ENCODE peak calls at places on chromosomes 3 and 15, in ten cellular contexts. One of them, this sample, is unnamed.

GRCh38 chr3:55330355-55330754 is 156.8 kb downstream of the WNT5A start:
- DNase-seq in hepatocyte: peak; percentile 80
- DNase-seq in left ventricle myocardium inferior: no peak
- DNase-seq in tibial artery: no peak
- DNase-seq in A673: peak; percentile 0
- DNase-seq in esophagus squamous epithelium: no peak
- DNase-seq in OCI-LY7: no peak
- DNase-seq in endothelial cell of umbilical vein: no peak
- DNase-seq in CD8-positive, alpha-beta memory T cell: no peak
- DNase-seq in heart left ventricle: no peak
- DNase-seq in this sample: no peak

GRCh38 chr15:43249699-43250203 is 17.0 kb downstream of the TGM5 start:
- DNase-seq in hepatocyte: no peak
- DNase-seq in left ventricle myocardium inferior: no peak
- DNase-seq in tibial artery: no peak
- DNase-seq in A673: no peak
- DNase-seq in esophagus squamous epithelium: no peak
- DNase-seq in OCI-LY7: no peak
- DNase-seq in endothelial cell of umbilical vein: no peak
- DNase-seq in CD8-positive, alpha-beta memory T cell: no peak
- DNase-seq in heart left ventricle: no peak
- DNase-seq in this sample: no peak

GRCh38 chr15:50791537-50791885 is 26.0 kb upstream of the SPPL2A start:
- DNase-seq in hepatocyte: no peak
- DNase-seq in left ventricle myocardium inferior: no peak
- DNase-seq in tibial artery: no peak
- DNase-seq in A673: no peak
- DNase-seq in esophagus squamous epithelium: no peak
- DNase-seq in OCI-LY7: no peak
- DNase-seq in endothelial cell of umbilical vein: no peak
- DNase-seq in CD8-positive, alpha-beta memory T cell: no peak
- DNase-seq in heart left ventricle: no peak
- DNase-seq in this sample: no peak

GRCh38 chr15:94203321-94203720 is 28.0 kb upstream of the MCTP2 start:
- DNase-seq in hepatocyte: no peak
- DNase-seq in left ventricle myocardium inferior: no peak
- DNase-seq in tibial artery: no peak
- DNase-seq in A673: no peak
- DNase-seq in esophagus squamous epithelium: no peak
- DNase-seq in OCI-LY7: no peak
- DNase-seq in endothelial cell of umbilical vein: no peak
- DNase-seq in CD8-positive, alpha-beta memory T cell: no peak
- DNase-seq in heart left ventricle: no peak
- DNase-seq in this sample: no peak

GRCh38 chr15:94040523-94041248 is 190.7 kb upstream of the MCTP2 start:
- DNase-seq in hepatocyte: no peak
- DNase-seq in left ventricle myocardium inferior: no peak
- DNase-seq in tibial artery: no peak
- DNase-seq in A673: no peak
- DNase-seq in esophagus squamous epithelium: no peak
- DNase-seq in OCI-LY7: no peak
- DNase-seq in endothelial cell of umbilical vein: no peak
- DNase-seq in CD8-positive, alpha-beta memory T cell: no peak
- DNase-seq in heart left ventricle: no peak
- DNase-seq in this sample: no peak

GRCh38 chr3:183224581-183224980 is 28.5 kb upstream of the B3GNT5 start:
- DNase-seq in hepatocyte: no peak
- DNase-seq in left ventricle myocardium inferior: no peak
- DNase-seq in tibial artery: no peak
- DNase-seq in A673: no peak
- DNase-seq in esophagus squamous epithelium: no peak
- DNase-seq in OCI-LY7: no peak
- DNase-seq in endothelial cell of umbilical vein: no peak
- DNase-seq in CD8-positive, alpha-beta memory T cell: no peak
- DNase-seq in heart left ventricle: no peak
- DNase-seq in this sample: no peak

GRCh38 chr3:158531334-158531733 is 39.7 kb upstream of the MLF1 start:
- DNase-seq in hepatocyte: no peak
- DNase-seq in left ventricle myocardium inferior: no peak
- DNase-seq in tibial artery: no peak
- DNase-seq in A673: no peak
- DNase-seq in esophagus squamous epithelium: no peak
- DNase-seq in OCI-LY7: no peak
- DNase-seq in endothelial cell of umbilical vein: peak; percentile 8
- DNase-seq in CD8-positive, alpha-beta memory T cell: no peak
- DNase-seq in heart left ventricle: no peak
- DNase-seq in this sample: no peak

GRCh38 chr3:16118396-16118795 is 56.1 kb upstream of the GALNT15 start:
- DNase-seq in hepatocyte: no peak
- DNase-seq in left ventricle myocardium inferior: no peak
- DNase-seq in tibial artery: no peak
- DNase-seq in A673: no peak
- DNase-seq in esophagus squamous epithelium: no peak
- DNase-seq in OCI-LY7: no peak
- DNase-seq in endothelial cell of umbilical vein: no peak
- DNase-seq in CD8-positive, alpha-beta memory T cell: no peak
- DNase-seq in heart left ventricle: no peak
- DNase-seq in this sample: no peak

GRCh38 chr3:195754906-195755305 is 34.1 kb downstream of the MUC20 start:
- DNase-seq in hepatocyte: no peak
- DNase-seq in left ventricle myocardium inferior: no peak
- DNase-seq in tibial artery: no peak
- DNase-seq in A673: no peak
- DNase-seq in esophagus squamous epithelium: no peak
- DNase-seq in OCI-LY7: no peak
- DNase-seq in endothelial cell of umbilical vein: no peak
- DNase-seq in CD8-positive, alpha-beta memory T cell: no peak
- DNase-seq in heart left ventricle: no peak
- DNase-seq in this sample: no peak

GRCh38 chr15:60096157-60096556 is 92.0 kb downstream of the FOXB1 start:
- DNase-seq in hepatocyte: no peak
- DNase-seq in left ventricle myocardium inferior: no peak
- DNase-seq in tibial artery: no peak
- DNase-seq in A673: no peak
- DNase-seq in esophagus squamous epithelium: no peak
- DNase-seq in OCI-LY7: no peak
- DNase-seq in endothelial cell of umbilical vein: no peak
- DNase-seq in CD8-positive, alpha-beta memory T cell: no peak
- DNase-seq in heart left ventricle: no peak
- DNase-seq in this sample: no peak

GRCh38 chr3:12159227-12159601 is 502 bp upstream of the TIMP4 start:
- DNase-seq in hepatocyte: peak; percentile 10
- DNase-seq in left ventricle myocardium inferior: no peak
- DNase-seq in tibial artery: no peak
- DNase-seq in A673: peak; percentile 95
- DNase-seq in esophagus squamous epithelium: no peak
- DNase-seq in OCI-LY7: no peak
- DNase-seq in endothelial cell of umbilical vein: no peak
- DNase-seq in CD8-positive, alpha-beta memory T cell: no peak
- DNase-seq in heart left ventricle: no peak
- DNase-seq in this sample: no peak

GRCh38 chr3:157436583-157437300 is at the start of gene PTX3:
- DNase-seq in hepatocyte: peak; percentile 56
- DNase-seq in left ventricle myocardium inferior: peak; percentile 21
- DNase-seq in tibial artery: peak; percentile 46
- DNase-seq in A673: peak; percentile 48
- DNase-seq in esophagus squamous epithelium: peak; percentile 6
- DNase-seq in OCI-LY7: no peak
- DNase-seq in endothelial cell of umbilical vein: peak; percentile 85
- DNase-seq in CD8-positive, alpha-beta memory T cell: no peak
- DNase-seq in heart left ventricle: peak; percentile 34
- DNase-seq in this sample: peak; percentile 1

DNA sequence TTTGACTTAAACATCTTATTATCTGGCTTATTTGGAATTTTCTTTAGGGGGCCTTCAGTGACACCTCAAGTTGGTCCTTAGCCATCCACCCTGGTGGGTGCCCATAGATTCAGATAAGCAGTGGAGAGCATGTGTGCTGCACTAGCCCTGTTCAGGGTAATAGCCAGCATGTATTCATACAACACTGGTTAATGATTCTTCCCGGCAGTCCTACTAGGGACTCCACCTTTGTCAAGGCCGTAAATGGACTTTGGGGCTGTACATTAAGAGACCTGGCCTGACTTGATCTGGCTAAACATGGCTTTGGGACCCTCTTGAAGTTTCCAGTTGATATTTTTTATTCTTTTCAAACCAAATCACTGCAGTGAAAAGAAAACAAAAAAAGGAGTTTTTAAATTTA is 125.8 kb downstream of the PTPRG start:
- DNase-seq in hepatocyte: peak; percentile 20
- DNase-seq in left ventricle myocardium inferior: no peak
- DNase-seq in tibial artery: no peak
- DNase-seq in A673: no peak
- DNase-seq in esophagus squamous epithelium: no peak
- DNase-seq in OCI-LY7: no peak
- DNase-seq in endothelial cell of umbilical vein: no peak
- DNase-seq in CD8-positive, alpha-beta memory T cell: no peak
- DNase-seq in heart left ventricle: no peak
- DNase-seq in this sample: no peak
- H3K36me3 ChIP-seq in hepatocyte: no peaks in the 10 kb centered on the region
- H3K36me3 ChIP-seq in left ventricle myocardium inferior: no peaks in the 10 kb centered on the region
- H3K36me3 ChIP-seq in tibial artery: no peaks in the 10 kb centered on the region
- H3K36me3 ChIP-seq in A673: no peaks in the 10 kb centered on the region
- H3K36me3 ChIP-seq in esophagus squamous epithelium: no peaks in the 10 kb centered on the region
- H3K36me3 ChIP-seq in OCI-LY7: no peaks in the 10 kb centered on the region
- H3K36me3 ChIP-seq in endothelial cell of umbilical vein: no peaks in the 10 kb centered on the region
- H3K36me3 ChIP-seq in CD8-positive, alpha-beta memory T cell: no peaks in the 10 kb centered on the region
- H3K36me3 ChIP-seq in heart left ventricle: no peaks in the 10 kb centered on the region
- H3K36me3 ChIP-seq in this sample: no peaks in the 10 kb centered on the region

DNA sequence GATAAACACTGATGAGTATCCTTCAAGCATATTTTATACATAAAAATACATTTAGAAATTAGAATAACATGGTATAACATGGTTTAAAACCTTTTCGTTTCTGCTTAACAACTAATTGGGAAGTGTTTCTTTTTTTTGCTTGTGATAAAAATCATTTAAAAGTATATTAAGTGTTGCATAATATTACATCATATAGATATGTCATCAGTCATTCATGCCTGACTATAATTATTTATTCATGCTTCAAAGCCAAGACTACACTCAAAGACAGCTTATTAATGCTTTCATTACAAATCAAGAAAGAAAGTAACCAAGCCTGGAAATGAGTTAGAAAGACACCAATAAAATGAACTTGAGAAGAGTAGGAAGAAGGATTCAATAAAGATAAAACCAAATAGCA is 136.6 kb upstream of the TP63 start:
- DNase-seq in hepatocyte: no peak
- DNase-seq in left ventricle myocardium inferior: no peak
- DNase-seq in tibial artery: no peak
- DNase-seq in A673: no peak
- DNase-seq in esophagus squamous epithelium: no peak
- DNase-seq in OCI-LY7: no peak
- DNase-seq in endothelial cell of umbilical vein: no peak
- DNase-seq in CD8-positive, alpha-beta memory T cell: no peak
- DNase-seq in heart left ventricle: no peak
- DNase-seq in this sample: no peak
- H3K36me3 ChIP-seq in hepatocyte: no peaks in the 10 kb centered on the region
- H3K36me3 ChIP-seq in left ventricle myocardium inferior: no peaks in the 10 kb centered on the region
- H3K36me3 ChIP-seq in tibial artery: no peaks in the 10 kb centered on the region
- H3K36me3 ChIP-seq in A673: no peaks in the 10 kb centered on the region
- H3K36me3 ChIP-seq in esophagus squamous epithelium: no peaks in the 10 kb centered on the region
- H3K36me3 ChIP-seq in OCI-LY7: no peaks in the 10 kb centered on the region
- H3K36me3 ChIP-seq in endothelial cell of umbilical vein: no peaks in the 10 kb centered on the region
- H3K36me3 ChIP-seq in CD8-positive, alpha-beta memory T cell: no peaks in the 10 kb centered on the region
- H3K36me3 ChIP-seq in heart left ventricle: no peaks in the 10 kb centered on the region
- H3K36me3 ChIP-seq in this sample: no peaks in the 10 kb centered on the region

GRCh38 chr15:78634251-78635145 is 6.5 kb downstream of the CHRNB4 start:
- DNase-seq in hepatocyte: no peak
- DNase-seq in left ventricle myocardium inferior: no peak
- DNase-seq in tibial artery: no peak
- DNase-seq in A673: no peak
- DNase-seq in esophagus squamous epithelium: no peak
- DNase-seq in OCI-LY7: no peak
- DNase-seq in endothelial cell of umbilical vein: no peak
- DNase-seq in CD8-positive, alpha-beta memory T cell: no peak
- DNase-seq in heart left ventricle: no peak
- DNase-seq in this sample: no peak

GRCh38 chr15:78636378-78636859 is 4.6 kb downstream of the CHRNB4 start:
- DNase-seq in hepatocyte: no peak
- DNase-seq in left ventricle myocardium inferior: no peak
- DNase-seq in tibial artery: no peak
- DNase-seq in A673: no peak
- DNase-seq in esophagus squamous epithelium: no peak
- DNase-seq in OCI-LY7: no peak
- DNase-seq in endothelial cell of umbilical vein: no peak
- DNase-seq in CD8-positive, alpha-beta memory T cell: no peak
- DNase-seq in heart left ventricle: no peak
- DNase-seq in this sample: no peak

GRCh38 chr15:78637776-78638435 is 3.1 kb downstream of the CHRNB4 start:
- DNase-seq in hepatocyte: no peak
- DNase-seq in left ventricle myocardium inferior: no peak
- DNase-seq in tibial artery: no peak
- DNase-seq in A673: no peak
- DNase-seq in esophagus squamous epithelium: no peak
- DNase-seq in OCI-LY7: no peak
- DNase-seq in endothelial cell of umbilical vein: no peak
- DNase-seq in CD8-positive, alpha-beta memory T cell: no peak
- DNase-seq in heart left ventricle: no peak
- DNase-seq in this sample: no peak

GRCh38 chr15:78633348-78633747 is 7.7 kb downstream of the CHRNB4 start:
- DNase-seq in hepatocyte: no peak
- DNase-seq in left ventricle myocardium inferior: no peak
- DNase-seq in tibial artery: no peak
- DNase-seq in A673: no peak
- DNase-seq in esophagus squamous epithelium: no peak
- DNase-seq in OCI-LY7: no peak
- DNase-seq in endothelial cell of umbilical vein: no peak
- DNase-seq in CD8-positive, alpha-beta memory T cell: no peak
- DNase-seq in heart left ventricle: no peak
- DNase-seq in this sample: no peak

DNA sequence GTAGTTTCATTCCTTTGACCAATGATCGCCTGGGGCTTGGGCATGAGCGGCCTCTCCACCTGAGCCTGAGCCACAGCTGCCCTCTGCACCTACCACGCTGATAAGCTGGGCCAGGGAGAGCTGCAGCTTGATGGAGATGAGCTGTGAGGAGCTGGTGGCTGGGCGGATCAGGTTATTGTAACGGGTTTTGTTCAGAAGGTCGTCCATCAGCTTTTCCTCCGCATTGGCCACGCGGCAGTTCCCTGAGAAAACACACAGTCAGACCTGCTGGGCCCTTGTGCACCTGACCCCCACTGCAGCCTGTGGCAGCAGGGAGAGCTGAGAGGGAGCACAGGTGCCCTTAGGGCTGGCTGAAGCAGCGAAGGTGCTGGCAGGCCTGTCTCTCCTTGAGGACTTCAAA is 5.7 kb downstream of the CHRNB4 start:
- DNase-seq in hepatocyte: no peak
- DNase-seq in left ventricle myocardium inferior: no peak
- DNase-seq in tibial artery: no peak
- DNase-seq in A673: no peak
- DNase-seq in esophagus squamous epithelium: no peak
- DNase-seq in OCI-LY7: no peak
- DNase-seq in endothelial cell of umbilical vein: no peak
- DNase-seq in CD8-positive, alpha-beta memory T cell: no peak
- DNase-seq in heart left ventricle: no peak
- DNase-seq in this sample: no peak
- H3K36me3 ChIP-seq in hepatocyte: no peaks in the 10 kb centered on the region
- H3K36me3 ChIP-seq in left ventricle myocardium inferior: no peaks in the 10 kb centered on the region
- H3K36me3 ChIP-seq in tibial artery: no peaks in the 10 kb centered on the region
- H3K36me3 ChIP-seq in A673: no peaks in the 10 kb centered on the region
- H3K36me3 ChIP-seq in esophagus squamous epithelium: no peaks in the 10 kb centered on the region
- H3K36me3 ChIP-seq in OCI-LY7: no peaks in the 10 kb centered on the region
- H3K36me3 ChIP-seq in endothelial cell of umbilical vein: no peaks in the 10 kb centered on the region
- H3K36me3 ChIP-seq in CD8-positive, alpha-beta memory T cell: no peaks in the 10 kb centered on the region
- H3K36me3 ChIP-seq in heart left ventricle: no peaks in the 10 kb centered on the region
- H3K36me3 ChIP-seq in this sample: no peaks in the 10 kb centered on the region

GRCh38 chr15:98931001-98931400 is 76.6 kb downstream of the PGPEP1L start:
- DNase-seq in hepatocyte: no peak
- DNase-seq in left ventricle myocardium inferior: no peak
- DNase-seq in tibial artery: no peak
- DNase-seq in A673: no peak
- DNase-seq in esophagus squamous epithelium: no peak
- DNase-seq in OCI-LY7: no peak
- DNase-seq in endothelial cell of umbilical vein: no peak
- DNase-seq in CD8-positive, alpha-beta memory T cell: no peak
- DNase-seq in heart left ventricle: no peak
- DNase-seq in this sample: no peak
- H3K36me3 ChIP-seq in hepatocyte: no peaks in the 10 kb centered on the region
- H3K36me3 ChIP-seq in left ventricle myocardium inferior: peaks cover 80% of the 10 kb centered on the region
- H3K36me3 ChIP-seq in tibial artery: peaks cover 73% of the 10 kb centered on the region
- H3K36me3 ChIP-seq in A673: no peaks in the 10 kb centered on the region
- H3K36me3 ChIP-seq in esophagus squamous epithelium: no peaks in the 10 kb centered on the region
- H3K36me3 ChIP-seq in OCI-LY7: no peaks in the 10 kb centered on the region
- H3K36me3 ChIP-seq in endothelial cell of umbilical vein: peaks cover 16% of the 10 kb centered on the region
- H3K36me3 ChIP-seq in CD8-positive, alpha-beta memory T cell: no peaks in the 10 kb centered on the region
- H3K36me3 ChIP-seq in heart left ventricle: peaks cover 88% of the 10 kb centered on the region
- H3K36me3 ChIP-seq in this sample: peaks cover under 1% of the 10 kb centered on the region

This sample was measured in CD4-positive, CD25-positive, alpha-beta regulatory T cell.